ENCODE peak calls at places on chromosomes 13 and 19, in seven cellular contexts. One of them, this sample, is unnamed.

GRCh38 chr19:18292810-18293641 is 11.6 kb upstream of the JUND start:
- DNase-seq in astrocyte of the cerebellum: no peak
- DNase-seq in MCF 10A: peak
- DNase-seq in HFFc6: peak
- DNase-seq in GM12865: peak
- DNase-seq in nephron progenitor cell: peak
- DNase-seq in glutamatergic neuron: peak
- DNase-seq in this sample: peak

GRCh38 chr13:109383683-109384082 is 402.7 kb downstream of the IRS2 start:
- DNase-seq in HFFc6: peak
- DNase-seq in astrocyte of the cerebellum: peak
- DNase-seq in nephron progenitor cell: no peak
- DNase-seq in GM12865: no peak
- DNase-seq in glutamatergic neuron: no peak
- DNase-seq in MCF 10A: peak
- DNase-seq in this sample: no peak

GRCh38 chr13:20093946-20094345 is 66.9 kb downstream of the GJA3 start:
- DNase-seq in nephron progenitor cell: no peak
- DNase-seq in GM12865: no peak
- DNase-seq in HFFc6: no peak
- DNase-seq in glutamatergic neuron: no peak
- DNase-seq in MCF 10A: no peak
- DNase-seq in astrocyte of the cerebellum: no peak
- DNase-seq in this sample: no peak

GRCh38 chr19:6551607-6552450 is 21.0 kb downstream of the TNFSF9 start:
- DNase-seq in GM12865: peak
- DNase-seq in glutamatergic neuron: peak
- DNase-seq in nephron progenitor cell: peak
- DNase-seq in astrocyte of the cerebellum: no peak
- DNase-seq in HFFc6: no peak
- DNase-seq in MCF 10A: no peak
- DNase-seq in this sample: no peak

GRCh38 chr13:34174671-34175145 is 356.8 kb downstream of the RFC3 start:
- DNase-seq in glutamatergic neuron: no peak
- DNase-seq in nephron progenitor cell: no peak
- DNase-seq in astrocyte of the cerebellum: no peak
- DNase-seq in MCF 10A: no peak
- DNase-seq in GM12865: no peak
- DNase-seq in HFFc6: peak
- DNase-seq in this sample: no peak

GRCh38 chr19:5913739-5914357 is at the start of gene CAPS:
- DNase-seq in nephron progenitor cell: no peak
- DNase-seq in GM12865: no peak
- DNase-seq in astrocyte of the cerebellum: no peak
- DNase-seq in HFFc6: peak
- DNase-seq in MCF 10A: peak
- DNase-seq in glutamatergic neuron: no peak
- DNase-seq in this sample: no peak

GRCh38 chr19:31223805-31224534 is 125.3 kb downstream of the TSHZ3 start:
- DNase-seq in astrocyte of the cerebellum: peak
- DNase-seq in nephron progenitor cell: no peak
- DNase-seq in HFFc6: peak
- DNase-seq in glutamatergic neuron: no peak
- DNase-seq in GM12865: no peak
- DNase-seq in MCF 10A: no peak
- DNase-seq in this sample: no peak

GRCh38 chr19:3595521-3596061 is 10.3 kb downstream of the GIPC3 start:
- DNase-seq in glutamatergic neuron: no peak
- DNase-seq in MCF 10A: no peak
- DNase-seq in nephron progenitor cell: no peak
- DNase-seq in astrocyte of the cerebellum: no peak
- DNase-seq in GM12865: no peak
- DNase-seq in HFFc6: no peak
- DNase-seq in this sample: no peak

GRCh38 chr13:74871671-74872070 is 610.3 kb downstream of the TBC1D4 start:
- DNase-seq in glutamatergic neuron: no peak
- DNase-seq in nephron progenitor cell: no peak
- DNase-seq in GM12865: no peak
- DNase-seq in MCF 10A: no peak
- DNase-seq in HFFc6: peak
- DNase-seq in astrocyte of the cerebellum: no peak
- DNase-seq in this sample: no peak

GRCh38 chr13:30376426-30377311 is 45.6 kb upstream of the UBE2L5 start:
- DNase-seq in HFFc6: no peak
- DNase-seq in astrocyte of the cerebellum: no peak
- DNase-seq in nephron progenitor cell: no peak
- DNase-seq in GM12865: peak
- DNase-seq in MCF 10A: no peak
- DNase-seq in glutamatergic neuron: no peak
- DNase-seq in this sample: no peak

GRCh38 chr13:94050686-94051085 is 428.8 kb downstream of the DCT start:
- DNase-seq in HFFc6: no peak
- DNase-seq in GM12865: no peak
- DNase-seq in nephron progenitor cell: no peak
- DNase-seq in astrocyte of the cerebellum: no peak
- DNase-seq in MCF 10A: no peak
- DNase-seq in glutamatergic neuron: no peak
- DNase-seq in this sample: no peak

GRCh38 chr19:33210266-33210940 is 15.2 kb downstream of the SLC7A10 start:
- DNase-seq in GM12865: no peak
- DNase-seq in nephron progenitor cell: no peak
- DNase-seq in glutamatergic neuron: no peak
- DNase-seq in HFFc6: no peak
- DNase-seq in MCF 10A: no peak
- DNase-seq in astrocyte of the cerebellum: no peak
- DNase-seq in this sample: no peak
- TF ChIP-seq CTCF in GM12865: no peak
- TF ChIP-seq CTCF in nephron progenitor cell: no peak
- TF ChIP-seq CTCF in glutamatergic neuron: no peak
- TF ChIP-seq CTCF in HFFc6: no peak
- TF ChIP-seq CTCF in MCF 10A: no peak
- TF ChIP-seq CTCF in astrocyte of the cerebellum: no peak
- TF ChIP-seq CTCF in this sample: no peak

DNA sequence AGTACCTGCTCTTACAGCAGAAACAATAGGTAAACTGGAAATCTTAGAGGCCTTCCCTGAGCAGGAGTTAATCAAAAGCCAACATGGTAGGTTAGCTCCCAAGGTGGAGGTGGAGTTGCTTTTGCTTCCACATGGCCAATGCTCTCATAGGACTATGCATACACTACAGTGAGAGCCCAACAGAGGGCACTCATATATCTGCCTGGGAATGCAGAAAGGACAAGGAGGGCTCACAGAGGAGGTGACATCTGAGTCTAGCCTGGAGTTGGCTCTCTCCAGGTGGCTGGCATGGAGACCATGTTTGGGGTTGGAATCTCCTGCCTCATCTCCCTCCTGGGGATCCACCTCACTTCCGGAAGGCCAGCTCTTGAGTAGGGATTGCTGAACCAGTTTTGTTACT is 34.6 kb downstream of the ATP8A2 start:
- DNase-seq in MCF 10A: peak
- DNase-seq in HFFc6: no peak
- DNase-seq in nephron progenitor cell: no peak
- DNase-seq in GM12865: no peak
- DNase-seq in glutamatergic neuron: no peak
- DNase-seq in astrocyte of the cerebellum: no peak
- DNase-seq in this sample: no peak
- TF ChIP-seq CTCF in MCF 10A: no peak
- TF ChIP-seq CTCF in HFFc6: no peak
- TF ChIP-seq CTCF in nephron progenitor cell: no peak
- TF ChIP-seq CTCF in GM12865: no peak
- TF ChIP-seq CTCF in glutamatergic neuron: no peak
- TF ChIP-seq CTCF in astrocyte of the cerebellum: no peak
- TF ChIP-seq CTCF in this sample: no peak

GRCh38 chr13:91804724-91805123 is 406.3 kb downstream of the GPC5 start:
- DNase-seq in GM12865: no peak
- DNase-seq in nephron progenitor cell: no peak
- DNase-seq in glutamatergic neuron: no peak
- DNase-seq in astrocyte of the cerebellum: no peak
- DNase-seq in HFFc6: no peak
- DNase-seq in MCF 10A: no peak
- DNase-seq in this sample: no peak

GRCh38 chr13:91809161-91809560 is 410.7 kb downstream of the GPC5 start:
- DNase-seq in astrocyte of the cerebellum: no peak
- DNase-seq in MCF 10A: no peak
- DNase-seq in glutamatergic neuron: no peak
- DNase-seq in nephron progenitor cell: no peak
- DNase-seq in HFFc6: no peak
- DNase-seq in GM12865: no peak
- DNase-seq in this sample: no peak

GRCh38 chr13:91802957-91803356 is 404.5 kb downstream of the GPC5 start:
- DNase-seq in GM12865: no peak
- DNase-seq in MCF 10A: no peak
- DNase-seq in astrocyte of the cerebellum: no peak
- DNase-seq in glutamatergic neuron: no peak
- DNase-seq in nephron progenitor cell: no peak
- DNase-seq in HFFc6: no peak
- DNase-seq in this sample: no peak

GRCh38 chr13:91805605-91806004 is 407.2 kb downstream of the GPC5 start:
- DNase-seq in MCF 10A: no peak
- DNase-seq in HFFc6: no peak
- DNase-seq in glutamatergic neuron: no peak
- DNase-seq in GM12865: no peak
- DNase-seq in nephron progenitor cell: no peak
- DNase-seq in astrocyte of the cerebellum: no peak
- DNase-seq in this sample: no peak
- TF ChIP-seq CTCF in MCF 10A: no peak
- TF ChIP-seq CTCF in HFFc6: no peak
- TF ChIP-seq CTCF in glutamatergic neuron: no peak
- TF ChIP-seq CTCF in GM12865: no peak
- TF ChIP-seq CTCF in nephron progenitor cell: no peak
- TF ChIP-seq CTCF in astrocyte of the cerebellum: peak
- TF ChIP-seq CTCF in this sample: no peak

DNA sequence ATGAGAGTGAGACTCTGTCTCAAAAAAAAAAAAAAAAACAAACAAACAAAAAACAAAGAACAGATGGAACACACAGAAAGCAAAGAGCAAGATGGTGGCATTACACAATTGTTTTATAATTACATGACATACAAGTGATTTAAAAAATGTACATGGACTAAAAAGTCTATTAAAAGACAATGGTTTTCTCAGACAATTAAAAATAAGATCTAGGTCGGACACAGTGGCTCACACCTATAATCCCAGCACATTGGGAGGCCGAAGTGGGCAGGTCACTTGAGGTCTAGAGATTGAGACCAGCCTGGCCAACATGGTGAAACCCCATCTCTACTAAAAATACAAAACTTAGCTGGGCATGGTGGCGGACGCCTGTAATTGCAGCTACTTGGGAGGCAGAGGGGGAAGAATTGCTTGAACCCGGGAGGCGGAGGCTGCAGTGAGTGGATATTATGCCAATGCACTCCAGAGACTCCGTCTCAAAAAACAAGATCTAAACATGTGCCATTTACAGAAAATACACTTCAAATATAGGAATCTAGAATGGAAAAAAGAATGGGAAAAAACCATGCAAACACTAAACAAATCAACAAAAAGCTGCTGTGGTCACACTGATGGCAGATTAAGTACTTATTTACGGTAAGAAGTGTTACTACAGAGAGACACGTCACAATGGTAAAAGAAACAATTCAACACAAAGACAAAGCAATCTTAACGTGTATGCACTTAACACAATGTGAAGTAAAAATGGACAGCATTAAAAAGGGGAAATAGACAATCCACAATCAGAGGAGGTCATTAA is 26.7 kb downstream of the MIER2 start:
- DNase-seq in MCF 10A: no peak
- DNase-seq in nephron progenitor cell: no peak
- DNase-seq in astrocyte of the cerebellum: no peak
- DNase-seq in glutamatergic neuron: no peak
- DNase-seq in GM12865: no peak
- DNase-seq in HFFc6: no peak
- DNase-seq in this sample: no peak
- TF ChIP-seq CTCF in MCF 10A: no peak
- TF ChIP-seq CTCF in nephron progenitor cell: no peak
- TF ChIP-seq CTCF in astrocyte of the cerebellum: peak
- TF ChIP-seq CTCF in glutamatergic neuron: peak
- TF ChIP-seq CTCF in GM12865: no peak
- TF ChIP-seq CTCF in HFFc6: peak
- TF ChIP-seq CTCF in this sample: no peak

DNA sequence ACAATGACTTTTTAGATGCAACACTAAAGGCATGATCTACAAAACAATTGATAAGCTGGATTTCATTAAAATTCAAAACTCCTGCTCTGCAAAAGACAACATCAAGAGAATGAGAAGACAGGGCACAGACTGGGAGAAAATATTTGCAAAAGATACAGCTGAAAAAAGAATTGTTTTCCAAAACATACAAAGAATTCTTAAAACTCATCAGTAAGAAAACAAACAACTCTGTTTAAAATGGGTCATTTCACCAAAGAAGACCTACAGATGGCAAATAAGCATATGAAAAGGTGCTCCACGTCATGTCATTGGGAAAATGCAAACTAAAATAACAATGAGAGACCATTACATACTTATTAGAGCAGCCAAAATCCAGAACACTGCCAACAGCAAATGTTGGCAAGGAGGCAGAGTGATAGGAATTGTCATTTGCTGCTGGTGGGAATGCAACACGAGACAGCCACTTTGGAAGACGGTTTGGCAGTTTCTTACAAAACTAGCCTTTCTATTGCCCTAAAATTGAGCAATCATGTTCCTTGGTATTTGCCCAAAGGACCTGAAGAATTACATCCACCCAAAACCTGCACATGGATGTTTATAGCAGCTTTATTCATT is 39.2 kb downstream of the FLT1 start:
- DNase-seq in HFFc6: no peak
- DNase-seq in astrocyte of the cerebellum: no peak
- DNase-seq in nephron progenitor cell: no peak
- DNase-seq in GM12865: no peak
- DNase-seq in MCF 10A: peak
- DNase-seq in glutamatergic neuron: no peak
- DNase-seq in this sample: no peak
- TF ChIP-seq CTCF in HFFc6: no peak
- TF ChIP-seq CTCF in astrocyte of the cerebellum: no peak
- TF ChIP-seq CTCF in nephron progenitor cell: no peak
- TF ChIP-seq CTCF in GM12865: no peak
- TF ChIP-seq CTCF in MCF 10A: no peak
- TF ChIP-seq CTCF in glutamatergic neuron: no peak
- TF ChIP-seq CTCF in this sample: no peak

DNA sequence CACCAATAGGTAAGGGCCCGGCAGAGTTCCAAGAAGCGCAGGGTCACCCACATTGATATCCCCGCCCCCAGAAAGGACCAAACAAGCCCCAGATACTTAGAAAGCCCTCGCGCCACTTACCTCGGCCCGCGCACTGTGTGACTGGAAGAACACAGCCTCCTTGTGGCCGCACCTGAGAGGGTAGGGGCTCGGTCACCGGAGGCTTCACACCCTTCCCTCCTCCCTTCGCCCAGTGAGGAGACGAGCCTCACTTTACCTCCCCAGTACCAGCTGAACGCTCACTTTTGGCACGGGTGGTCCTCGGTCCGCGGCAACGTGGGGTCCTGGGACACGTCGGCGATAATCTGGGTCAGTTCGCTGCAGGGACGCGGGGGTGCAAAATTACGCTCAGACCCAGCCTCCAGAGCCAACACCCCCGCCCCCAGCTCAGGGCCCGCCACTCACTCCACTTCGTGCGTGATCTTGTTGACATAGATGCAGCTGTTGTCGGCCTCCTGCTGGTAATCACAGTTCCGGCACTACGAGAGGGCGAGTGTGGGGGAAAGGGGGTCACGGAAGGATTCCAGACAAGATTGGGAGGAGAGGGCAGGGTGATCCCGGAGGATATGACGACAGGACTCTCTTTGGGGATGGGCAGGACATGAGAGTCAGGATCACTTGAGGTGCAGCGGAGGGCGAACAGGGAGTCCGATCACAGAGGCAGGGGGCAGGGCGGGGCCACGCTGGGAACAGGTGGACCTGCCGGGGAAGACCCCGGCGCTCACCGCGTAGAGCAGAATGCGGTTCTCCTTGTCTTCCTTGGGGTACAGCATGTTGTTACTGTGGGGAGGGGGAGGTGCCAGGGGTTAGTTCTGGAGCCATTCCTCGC is 546 bp downstream of the POLR2I start:
- DNase-seq in MCF 10A: peak
- DNase-seq in glutamatergic neuron: peak
- DNase-seq in HFFc6: peak
- DNase-seq in GM12865: peak
- DNase-seq in nephron progenitor cell: peak
- DNase-seq in astrocyte of the cerebellum: no peak
- DNase-seq in this sample: no peak
- TF ChIP-seq CTCF in MCF 10A: no peak
- TF ChIP-seq CTCF in glutamatergic neuron: no peak
- TF ChIP-seq CTCF in HFFc6: no peak
- TF ChIP-seq CTCF in GM12865: no peak
- TF ChIP-seq CTCF in nephron progenitor cell: no peak
- TF ChIP-seq CTCF in astrocyte of the cerebellum: peak
- TF ChIP-seq CTCF in this sample: no peak